ENCODE peak calls at places on chromosomes 12 and 14, in five cellular contexts. W, B, D, G and F are unnamed samples.

GRCh38 chr12:26715232-26715631 is 117.8 kb downstream of the ITPR2 start:
- DNase-seq in W (peak; percentile 93), G (no peak), D (no peak), B (no peak), F (no peak)

GRCh38 chr14:33737446-33737845 is 213.4 kb downstream of the EGLN3 start:
- DNase-seq in D (peak; percentile 53), G (no peak), W (no peak), B (no peak), F (no peak)

GRCh38 chr14:34797747-34798583 is 77.2 kb downstream of the BAZ1A start:
- DNase-seq in D (no peak), B (no peak), W (no peak), G (peak; percentile 9), F (peak; percentile 84)

GRCh38 chr12:117151195-117152031 is 38.9 kb downstream of the FBXO21 start:
- DNase-seq in B (peak; percentile 78), W (peak; percentile 31), G (peak; percentile 88), D (peak; percentile 57), F (peak; percentile 83)

GRCh38 chr14:68316078-68316868 is 476.6 kb downstream of the ZFP36L1 start:
- DNase-seq in W (no peak), D (no peak), B (no peak), G (no peak), F (no peak)

GRCh38 chr14:68753696-68754095 is 39.2 kb downstream of the ZFP36L1 start:
- DNase-seq in W (no peak), D (no peak), G (no peak), B (no peak), F (no peak)

GRCh38 chr12:58925111-58925732 is 4.9 kb upstream of the LRIG3 start:
- DNase-seq in W (no peak), G (peak; percentile 98), D (no peak), B (no peak), F (peak; percentile 35)

GRCh38 chr14:82153689-82154088 is 620.0 kb upstream of the SEL1L start:
- DNase-seq in W (no peak), G (no peak), B (no peak), D (no peak), F (no peak)

GRCh38 chr14:65566820-65567522 is 154.4 kb downstream of the FUT8 start:
- DNase-seq in D (peak; percentile 48), B (no peak), W (no peak), G (no peak), F (no peak)

GRCh38 chr12:121334513-121335343 is 17.5 kb downstream of the ANAPC5 start:
- DNase-seq in D (peak; percentile 79), G (peak; percentile 70), B (no peak), W (peak; percentile 74), F (peak; percentile 21)

GRCh38 chr12:14773685-14774073 is 29.6 kb downstream of the WBP11 start:
- DNase-seq in D (no peak), B (peak; percentile 81), W (no peak), G (no peak), F (no peak)

GRCh38 chr12:40058721-40059190 is 47.1 kb downstream of the SLC2A13 start:
- DNase-seq in D (peak; percentile 31), B (no peak), G (no peak), W (no peak), F (no peak)

GRCh38 chr12:115227137-115227615 is 543.2 kb upstream of the TBX3 start:
- DNase-seq in G (peak; percentile 87), D (peak; percentile 98), B (no peak), W (no peak), F (peak; percentile 77)

GRCh38 chr14:74596747-74597456 is 15.1 kb downstream of the LTBP2 start:
- DNase-seq in W (no peak), G (no peak), D (no peak), B (peak; percentile 26), F (no peak)

GRCh38 chr14:105355049-105355575 is 40.6 kb downstream of the PACS2 start:
- DNase-seq in W (no peak), G (no peak), D (no peak), B (no peak), F (no peak)

GRCh38 chr14:75435473-75435872 is 7.7 kb downstream of the JDP2 start:
- DNase-seq in G (no peak), B (no peak), D (no peak), W (no peak), F (no peak)

GRCh38 chr12:27969011-27969900 is 3.3 kb downstream of the PTHLH start:
- DNase-seq in W (no peak), G (peak; percentile 46), B (peak; percentile 76), D (peak; percentile 47), F (peak; percentile 26)

GRCh38 chr12:74663958-74664357 is 126.3 kb downstream of the ATXN7L3B start:
- DNase-seq in B (peak; percentile 52), W (no peak), D (no peak), G (no peak), F (no peak)

GRCh38 chr12:30931222-30931621 is 4.7 kb downstream of the TSPAN11 start:
- DNase-seq in D (no peak), B (no peak), G (no peak), W (no peak), F (no peak)